ENCODE peak calls at places on chromosomes 3 and 15, in six cellular contexts. One of them, this sample, is unnamed.

GRCh38 chr3:114848643-114849350 is 298.3 kb downstream of the ZBTB20 start:
- DNase-seq in stimulated activated CD8-positive, alpha-beta memory T cell treated with anti-CD3 and anti-CD28 coated beads, Interleukin-7, amount 100 ng/mL, for 4 hours: no peak
- DNase-seq in LHCN-M2: no peak
- DNase-seq in kidney tubule cell: no peak
- DNase-seq in A172: no peak
- DNase-seq in HCEC 1CT: no peak
- DNase-seq in this sample: no peak

GRCh38 chr15:100373037-100373896 is 31.5 kb upstream of the ADAMTS17 start:
- DNase-seq in stimulated activated CD8-positive, alpha-beta memory T cell treated with anti-CD3 and anti-CD28 coated beads, Interleukin-7, amount 100 ng/mL, for 4 hours: no peak
- DNase-seq in LHCN-M2: no peak
- DNase-seq in kidney tubule cell: peak; percentile 12
- DNase-seq in A172: no peak
- DNase-seq in HCEC 1CT: no peak
- DNase-seq in this sample: no peak

GRCh38 chr3:183468424-183468823 is 40.0 kb upstream of the MCF2L2 start:
- DNase-seq in stimulated activated CD8-positive, alpha-beta memory T cell treated with anti-CD3 and anti-CD28 coated beads, Interleukin-7, amount 100 ng/mL, for 4 hours: no peak
- DNase-seq in LHCN-M2: no peak
- DNase-seq in kidney tubule cell: no peak
- DNase-seq in A172: no peak
- DNase-seq in HCEC 1CT: no peak
- DNase-seq in this sample: no peak

GRCh38 chr15:52071570-52071969 is 41.0 kb downstream of the BCL2L10 start:
- DNase-seq in stimulated activated CD8-positive, alpha-beta memory T cell treated with anti-CD3 and anti-CD28 coated beads, Interleukin-7, amount 100 ng/mL, for 4 hours: no peak
- DNase-seq in LHCN-M2: no peak
- DNase-seq in kidney tubule cell: peak; percentile 79
- DNase-seq in A172: no peak
- DNase-seq in HCEC 1CT: no peak
- DNase-seq in this sample: peak; percentile 57

GRCh38 chr15:58077427-58077826 is 11.9 kb upstream of the ALDH1A2 start:
- DNase-seq in stimulated activated CD8-positive, alpha-beta memory T cell treated with anti-CD3 and anti-CD28 coated beads, Interleukin-7, amount 100 ng/mL, for 4 hours: no peak
- DNase-seq in LHCN-M2: no peak
- DNase-seq in kidney tubule cell: peak; percentile 35
- DNase-seq in A172: peak; percentile 4
- DNase-seq in HCEC 1CT: no peak
- DNase-seq in this sample: no peak

GRCh38 chr3:27311400-27311799 is 57.8 kb downstream of the NEK10 start:
- DNase-seq in stimulated activated CD8-positive, alpha-beta memory T cell treated with anti-CD3 and anti-CD28 coated beads, Interleukin-7, amount 100 ng/mL, for 4 hours: no peak
- DNase-seq in LHCN-M2: peak; percentile 97
- DNase-seq in kidney tubule cell: peak; percentile 89
- DNase-seq in A172: peak; percentile 98
- DNase-seq in HCEC 1CT: peak; percentile 95
- DNase-seq in this sample: no peak

GRCh38 chr3:24365168-24365567 is 129.5 kb downstream of the THRB start:
- DNase-seq in stimulated activated CD8-positive, alpha-beta memory T cell treated with anti-CD3 and anti-CD28 coated beads, Interleukin-7, amount 100 ng/mL, for 4 hours: no peak
- DNase-seq in LHCN-M2: peak; percentile 94
- DNase-seq in kidney tubule cell: peak; percentile 94
- DNase-seq in A172: peak; percentile 89
- DNase-seq in HCEC 1CT: peak; percentile 92
- DNase-seq in this sample: peak; percentile 41

GRCh38 chr15:32646304-32646703 is 4.8 kb downstream of the SCG5 start:
- DNase-seq in stimulated activated CD8-positive, alpha-beta memory T cell treated with anti-CD3 and anti-CD28 coated beads, Interleukin-7, amount 100 ng/mL, for 4 hours: no peak
- DNase-seq in LHCN-M2: no peak
- DNase-seq in kidney tubule cell: no peak
- DNase-seq in A172: no peak
- DNase-seq in HCEC 1CT: no peak
- DNase-seq in this sample: no peak

GRCh38 chr3:55481067-55481917 is 5.8 kb downstream of the WNT5A start:
- DNase-seq in stimulated activated CD8-positive, alpha-beta memory T cell treated with anti-CD3 and anti-CD28 coated beads, Interleukin-7, amount 100 ng/mL, for 4 hours: no peak
- DNase-seq in LHCN-M2: peak; percentile 66
- DNase-seq in kidney tubule cell: peak; percentile 28
- DNase-seq in A172: no peak
- DNase-seq in HCEC 1CT: peak; percentile 63
- DNase-seq in this sample: no peak

This sample was measured in lung.